ENCODE peak calls at places on chromosomes 3 and 15, in seven cellular contexts. F is fibroblast of lung; U is astrocyte; H is brain microvascular endothelial cell; P is RWPE1; J is CD4-positive, alpha-beta T cell; Y is pancreas. S is an unnamed sample.
A peak's percentile ranks its signal among the peaks of the same experiment; 100 is the strongest.

GRCh38 chr3:188342991-188343732 is 189.2 kb downstream of the LPP start:
- DNase-seq in F (no peak), Y (no peak), J (no peak), P (no peak), U (no peak), H (no peak), S (no peak)

GRCh38 chr15:98904466-98905048 is 103.0 kb downstream of the PGPEP1L start:
- DNase-seq in J (no peak), Y (no peak), U (peak; percentile 51), H (peak; percentile 65), P (peak; percentile 58), F (peak; percentile 65), S (no peak)

GRCh38 chr3:150314248-150315027 is 93.7 kb upstream of the TSC22D2 start:
- DNase-seq in P (no peak), H (no peak), J (no peak), U (no peak), Y (peak; percentile 62), F (no peak), S (no peak)

GRCh38 chr3:128399221-128399915 is 67.3 kb downstream of the DNAJB8 start:
- DNase-seq in P (no peak), H (no peak), Y (no peak), J (no peak), F (no peak), U (no peak), S (no peak)

GRCh38 chr15:25543156-25543555 is 104.3 kb upstream of the UBE3A start:
- DNase-seq in Y (peak; percentile 28), P (no peak), F (peak; percentile 64), J (no peak), H (no peak), U (peak; percentile 51), S (no peak)

GRCh38 chr3:150762662-150763121 is 277 bp downstream of the SIAH2 start:
- DNase-seq in P (no peak), Y (peak; percentile 28), J (no peak), U (no peak), H (no peak), F (no peak), S (no peak)

GRCh38 chr3:43256714-43257461 is 29.5 kb upstream of the SNRK start:
- DNase-seq in H (no peak), F (no peak), J (no peak), U (no peak), P (no peak), Y (no peak), S (no peak)

GRCh38 chr3:113148307-113148703 is 63.1 kb upstream of the BOC start:
- DNase-seq in J (no peak), U (no peak), H (no peak), P (peak; percentile 38), F (no peak), Y (no peak), S (no peak)

GRCh38 chr3:87792532-87793321 is 266.1 kb downstream of the CGGBP1 start:
- DNase-seq in P (no peak), Y (peak; percentile 13), J (no peak), F (peak; percentile 0), H (peak; percentile 33), U (no peak), S (no peak)

GRCh38 chr3:95246413-95246812 is 1183.6 kb downstream of the NSUN3 start:
- DNase-seq in P (no peak), U (no peak), H (no peak), J (no peak), F (no peak), Y (no peak), S (no peak)

GRCh38 chr3:25567806-25568524 is 96.7 kb downstream of the TOP2B start:
- DNase-seq in H (no peak), Y (no peak), U (no peak), P (no peak), F (no peak), J (no peak), S (no peak)

GRCh38 chr3:123561188-123561587 is 23.7 kb downstream of the HACD2 start:
- DNase-seq in H (no peak), J (no peak), P (no peak), U (no peak), Y (no peak), F (no peak), S (no peak)

GRCh38 chr15:26314577-26314976 is 451.4 kb upstream of the ATP10A start:
- DNase-seq in F (no peak), Y (no peak), U (no peak), J (no peak), H (no peak), P (no peak), S (no peak)

GRCh38 chr15:88257311-88257901 is 867 bp upstream of the NTRK3 start:
- DNase-seq in J (no peak), P (no peak), Y (no peak), F (peak; percentile 25), H (no peak), U (no peak), S (no peak)

GRCh38 chr15:91271565-91272153 is 171.6 kb downstream of the SV2B start:
- DNase-seq in U (peak; percentile 11), H (peak; percentile 49), Y (peak; percentile 26), P (peak; percentile 67), F (peak; percentile 44), J (peak; percentile 44), S (peak; percentile 27)

GRCh38 chr3:105030211-105030610 is 336.5 kb upstream of the ALCAM start:
- DNase-seq in J (no peak), U (no peak), F (no peak), P (no peak), H (no peak), Y (no peak), S (no peak)

GRCh38 chr15:56608993-56609392 is 124.3 kb downstream of the ZNF280D start:
- DNase-seq in J (no peak), F (no peak), U (no peak), H (no peak), Y (no peak), P (no peak), S (no peak)

GRCh38 chr15:32651229-32651837 is 9.8 kb downstream of the SCG5 start:
- DNase-seq in P (peak; percentile 73), Y (no peak), F (peak; percentile 55), H (peak; percentile 56), U (no peak), J (peak; percentile 6), S (no peak)

GRCh38 chr3:53772562-53773329 is 73.5 kb downstream of the CHDH start:
- DNase-seq in H (no peak), P (no peak), J (no peak), F (peak; percentile 51), Y (no peak), U (peak; percentile 36), S (no peak)

GRCh38 chr3:128197855-128198254 is 44.6 kb downstream of the EEFSEC start:
- DNase-seq in P (no peak), U (no peak), H (no peak), Y (no peak), J (no peak), F (no peak), S (no peak)

GRCh38 chr3:40580494-40581091 is 55.8 kb downstream of the ZNF621 start:
- DNase-seq in H (peak; percentile 64), Y (peak; percentile 40), P (peak; percentile 54), U (peak; percentile 45), J (peak; percentile 40), F (peak; percentile 56), S (peak; percentile 37)

GRCh38 chr15:80274554-80274953 is 22.5 kb upstream of the CTXND1 start:
- DNase-seq in P (no peak), H (no peak), J (no peak), U (no peak), Y (no peak), F (no peak), S (no peak)

GRCh38 chr15:81752149-81752942 is 293.5 kb downstream of the MEX3B start:
- DNase-seq in J (no peak), H (peak; percentile 22), Y (peak; percentile 26), F (peak; percentile 3), U (no peak), P (peak; percentile 56), S (no peak)

GRCh38 chr3:147391726-147392082 is 14.6 kb downstream of the ZIC4 start:
- DNase-seq in U (no peak), F (no peak), J (no peak), Y (no peak), H (no peak), P (no peak), S (no peak)

GRCh38 chr15:57618325-57618724 is 26.6 kb downstream of the MYZAP start:
- DNase-seq in Y (no peak), U (no peak), F (no peak), J (no peak), P (no peak), H (no peak), S (no peak)

GRCh38 chr15:57624730-57625129 is 33.0 kb downstream of the MYZAP start:
- DNase-seq in H (no peak), J (no peak), F (no peak), Y (no peak), P (no peak), U (no peak), S (no peak)

GRCh38 chr15:57619746-57620145 is 28.0 kb downstream of the MYZAP start:
- DNase-seq in U (no peak), Y (no peak), J (no peak), H (no peak), F (no peak), P (no peak), S (no peak)
- TF ChIP-seq CTCF in U (no peak), Y (no peak), J (no peak), H (peak; percentile 43), F (no peak), P (no peak), S (no peak)

GRCh38 chr3:186425788-186426730 is 64.0 kb upstream of the DGKG start:
- DNase-seq in Y (no peak), F (peak; percentile 84), P (no peak), H (peak; percentile 59), J (no peak), U (peak; percentile 83), S (no peak)
- TF ChIP-seq CTCF in Y (no peak), F (peak; percentile 65), P (no peak), H (peak; percentile 58), J (no peak), U (peak; percentile 37), S (no peak)

DNA sequence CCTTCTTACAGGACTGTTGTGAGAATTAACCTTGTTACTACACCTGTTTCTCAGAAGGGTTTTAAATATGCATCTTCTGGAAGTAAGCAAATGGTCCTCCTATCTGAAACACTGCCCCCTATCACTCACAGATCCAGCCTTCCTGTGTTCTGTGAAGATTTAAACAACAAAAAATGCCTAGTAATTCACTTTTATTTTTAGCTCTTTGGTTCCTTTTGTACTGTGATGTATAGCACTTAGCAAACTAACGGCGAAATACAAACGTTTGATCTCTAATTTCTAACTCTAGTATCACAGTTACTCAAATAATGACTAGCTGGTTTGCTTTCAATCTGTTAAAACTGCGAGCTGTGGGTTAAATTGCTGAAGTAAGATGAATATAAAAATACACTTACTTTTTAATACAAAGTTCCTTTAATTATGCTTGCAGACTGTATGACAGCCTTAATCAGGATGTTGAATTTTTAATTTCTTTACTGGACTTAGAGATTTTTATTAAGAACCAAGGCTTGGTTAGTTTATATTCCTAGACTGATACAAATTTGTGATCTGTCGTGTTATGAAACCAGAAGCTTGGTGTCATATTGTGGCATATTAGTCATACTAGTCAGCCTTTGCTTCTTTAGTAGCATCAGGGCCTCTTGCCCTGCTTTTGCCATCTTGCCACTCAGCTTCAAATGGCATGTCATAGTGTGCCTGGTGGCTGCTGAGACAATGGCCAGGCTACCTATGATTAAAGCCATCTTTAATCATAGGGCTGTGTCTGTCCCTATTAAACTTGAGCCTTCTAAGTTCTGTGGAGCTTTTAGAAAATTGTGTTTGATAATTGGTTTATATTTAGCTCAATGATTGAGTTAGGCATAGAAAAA is 9.2 kb downstream of the EIF3J start:
- DNase-seq in H (peak; percentile 29), P (no peak), F (peak; percentile 36), U (peak; percentile 26), Y (no peak), J (no peak), S (no peak)
- TF ChIP-seq CTCF in H (peak; percentile 59), P (peak; percentile 18), F (peak; percentile 41), U (peak; percentile 41), Y (no peak), J (peak; percentile 55), S (peak; percentile 42)

GRCh38 chr15:78264304-78265136 is at the start of gene DNAJA4:
- DNase-seq in U (peak; percentile 31), J (peak; percentile 52), F (peak; percentile 46), Y (peak; percentile 36), H (no peak), P (no peak), S (peak; percentile 54)
- TF ChIP-seq CTCF in U (no peak), J (peak; percentile 27), F (no peak), Y (no peak), H (no peak), P (no peak), S (no peak)